ENCODE peak calls at places on chromosomes 7 and 10, in ten cellular contexts. T, O, K, J, I, F, N, X, Q and W are unnamed samples.

GRCh38 chr10:73887038-73888015 is 13.0 kb upstream of the CAMK2G start:
- DNase-seq in T (peak), O (peak), K (peak), J (peak), I (no peak), F (peak), N (peak), X (no peak), Q (no peak), W (peak)

GRCh38 chr10:112711366-112711765 is 238.7 kb upstream of the TCF7L2 start:
- DNase-seq in T (no peak), O (no peak), K (no peak), J (peak), I (no peak), F (no peak), N (no peak), X (no peak), Q (no peak), W (no peak)

GRCh38 chr7:101915000-101915399 is 97.6 kb downstream of the CUX1 start:
- DNase-seq in T (no peak), O (peak), K (no peak), J (no peak), I (no peak), F (no peak), N (peak), X (no peak), Q (no peak), W (no peak)

GRCh38 chr7:85014936-85015335 is 171.9 kb downstream of the SEMA3D start:
- DNase-seq in T (no peak), O (no peak), K (no peak), J (no peak), I (no peak), F (no peak), N (no peak), X (no peak), Q (peak), W (no peak)

GRCh38 chr10:7512487-7512886 is 101.7 kb upstream of the SFMBT2 start:
- DNase-seq in T (no peak), O (no peak), K (no peak), J (no peak), I (no peak), F (no peak), N (no peak), X (no peak), Q (peak), W (no peak)

GRCh38 chr7:80770061-80770460 is 131.6 kb downstream of the CD36 start:
- DNase-seq in T (no peak), O (no peak), K (no peak), J (no peak), I (no peak), F (no peak), N (no peak), X (no peak), Q (no peak), W (no peak)

GRCh38 chr10:100970914-100971811 is 1.9 kb downstream of the SEMA4G start:
- DNase-seq in T (peak), O (no peak), K (peak), J (no peak), I (no peak), F (peak), N (no peak), X (no peak), Q (peak), W (no peak)

GRCh38 chr10:70094287-70094686 is 38.3 kb downstream of the AIFM2 start:
- DNase-seq in T (no peak), O (no peak), K (no peak), J (no peak), I (no peak), F (no peak), N (no peak), X (no peak), Q (no peak), W (no peak)

GRCh38 chr7:27576360-27576944 is 86.2 kb downstream of the HIBADH start:
- DNase-seq in T (no peak), O (peak), K (no peak), J (no peak), I (no peak), F (no peak), N (no peak), X (no peak), Q (peak), W (no peak)

GRCh38 chr10:97169911-97170693 is 15.7 kb downstream of the SLIT1 start:
- DNase-seq in T (no peak), O (no peak), K (peak), J (no peak), I (no peak), F (peak), N (no peak), X (no peak), Q (no peak), W (peak)

GRCh38 chr7:135771961-135772638 is 23.5 kb upstream of the FAM180A start:
- DNase-seq in T (no peak), O (no peak), K (no peak), J (no peak), I (no peak), F (no peak), N (no peak), X (no peak), Q (no peak), W (no peak)

GRCh38 chr7:127047521-127047920 is 205.2 kb downstream of the GRM8 start:
- DNase-seq in T (no peak), O (no peak), K (no peak), J (no peak), I (no peak), F (no peak), N (no peak), X (no peak), Q (no peak), W (no peak)

GRCh38 chr7:108454674-108455523 is 1.3 kb downstream of the NRCAM start:
- DNase-seq in T (no peak), O (peak), K (no peak), J (no peak), I (no peak), F (no peak), N (no peak), X (no peak), Q (no peak), W (no peak)

GRCh38 chr10:77020426-77021040 is 617.1 kb downstream of the KCNMA1 start:
- DNase-seq in T (no peak), O (no peak), K (no peak), J (no peak), I (no peak), F (no peak), N (no peak), X (no peak), Q (no peak), W (no peak)

GRCh38 chr10:28790146-28790545 is 112.8 kb downstream of the BAMBI start:
- DNase-seq in T (no peak), O (no peak), K (no peak), J (no peak), I (no peak), F (no peak), N (no peak), X (no peak), Q (no peak), W (no peak)

GRCh38 chr7:18455644-18456043 is 39.9 kb upstream of the HDAC9 start:
- DNase-seq in T (no peak), O (no peak), K (no peak), J (no peak), I (no peak), F (no peak), N (no peak), X (no peak), Q (no peak), W (no peak)

GRCh38 chr10:27542812-27543211 is 38.7 kb downstream of the RAB18 start:
- DNase-seq in T (no peak), O (no peak), K (no peak), J (no peak), I (no peak), F (no peak), N (no peak), X (no peak), Q (no peak), W (no peak)

GRCh38 chr10:103841519-103841918 is 13.9 kb downstream of the SH3PXD2A start:
- DNase-seq in T (no peak), O (no peak), K (no peak), J (no peak), I (no peak), F (no peak), N (peak), X (no peak), Q (no peak), W (no peak)

GRCh38 chr10:118913825-118914224 is 115.7 kb upstream of the NANOS1 start:
- DNase-seq in T (no peak), O (no peak), K (no peak), J (peak), I (no peak), F (no peak), N (no peak), X (no peak), Q (peak), W (no peak)
- TF ChIP-seq CTCF in T (no peak), O (no peak), K (no peak), J (no peak), I (no peak), F (no peak), N (no peak), X (no peak), Q (peak), W (no peak)

DNA sequence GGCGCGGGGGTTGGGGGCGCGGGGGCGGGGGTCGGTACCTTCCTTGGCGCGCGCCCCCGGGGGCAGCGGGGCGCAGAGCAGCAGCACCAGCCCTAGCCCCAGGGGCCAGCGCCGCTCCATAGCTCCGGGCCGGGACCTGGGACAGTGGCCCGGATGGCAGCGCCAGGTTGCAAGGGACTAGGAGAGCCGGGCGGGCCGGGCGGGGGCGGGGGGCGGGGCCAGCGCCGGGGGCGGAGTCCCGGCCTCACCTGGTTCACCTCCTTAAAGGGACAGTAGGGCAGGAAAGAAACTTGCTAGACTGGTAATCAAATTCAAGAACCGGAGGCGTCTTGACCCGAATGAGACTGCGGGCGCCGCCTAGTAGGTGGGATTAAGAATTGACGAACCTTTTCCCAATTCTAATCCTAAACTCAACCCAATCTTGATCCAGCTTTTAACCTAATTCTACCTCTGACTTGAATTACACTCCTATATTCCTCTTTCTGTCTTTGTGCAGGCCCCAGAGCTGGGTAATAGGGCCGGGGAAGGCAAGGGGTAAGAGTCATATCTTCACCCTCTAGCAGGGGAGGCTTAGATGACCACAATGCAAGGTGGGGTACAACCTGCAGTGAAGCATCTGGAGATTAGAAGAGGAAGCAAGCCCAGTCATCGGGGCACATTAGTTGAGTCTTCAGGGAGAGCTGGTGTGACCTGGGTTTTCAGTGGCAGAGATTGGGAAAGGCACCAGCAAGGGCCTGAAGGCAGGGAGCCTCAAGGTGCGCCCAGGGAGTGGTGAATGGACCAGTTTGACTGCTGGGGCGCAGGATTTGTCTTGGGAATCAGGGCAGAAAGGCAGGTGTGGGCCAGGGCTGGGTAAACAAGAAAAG is at the start of gene EPHA1:
- DNase-seq in T (no peak), O (no peak), K (peak), J (no peak), I (no peak), F (peak), N (no peak), X (peak), Q (no peak), W (peak)
- TF ChIP-seq POLR2AphosphoS5 in T (no peak), O (no peak), K (no peak), J (no peak), I (no peak), F (peak), N (no peak), X (peak), Q (no peak), W (no peak)

DNA sequence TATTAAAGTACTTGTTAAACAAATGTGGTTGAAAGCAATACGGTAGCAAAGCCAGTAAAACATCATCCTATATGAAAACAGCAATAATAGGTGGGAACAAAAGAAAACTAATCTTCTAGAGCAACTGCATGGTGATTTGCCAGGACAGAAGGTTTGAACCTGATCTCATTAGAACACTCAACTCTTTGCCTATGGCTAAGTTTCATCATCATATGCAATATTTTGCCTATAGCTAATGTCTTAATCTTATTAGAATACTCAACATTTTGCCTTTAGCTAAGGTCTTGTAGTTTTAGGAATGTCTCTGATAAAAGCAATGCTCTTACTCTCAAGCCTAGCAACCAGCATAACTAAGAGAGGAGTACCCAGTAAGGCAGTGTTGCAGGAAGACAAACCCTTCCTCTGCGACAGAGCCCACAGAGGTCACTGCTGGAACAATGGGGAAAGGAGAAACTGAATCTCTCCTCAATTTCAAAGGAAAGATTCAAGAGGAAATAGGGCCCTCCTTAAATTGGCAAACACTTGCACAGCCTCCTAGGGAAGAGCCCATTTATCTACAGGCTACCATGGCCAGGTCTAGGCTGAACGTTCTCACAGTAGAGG is 38.3 kb downstream of the CADPS2 start:
- DNase-seq in T (no peak), O (no peak), K (no peak), J (no peak), I (no peak), F (no peak), N (no peak), X (no peak), Q (no peak), W (no peak)
- TF ChIP-seq EP300 in T (no peak), O (no peak), K (no peak), J (no peak), I (no peak), F (no peak), N (no peak), X (no peak), Q (no peak), W (no peak)

GRCh38 chr10:29926649-29927048 is 132.7 kb downstream of the JCAD start:
- DNase-seq in T (no peak), O (no peak), K (no peak), J (no peak), I (no peak), F (no peak), N (no peak), X (no peak), Q (no peak), W (no peak)
- TF ChIP-seq CTCF in T (no peak), O (peak), K (peak), J (peak), I (no peak), F (no peak), N (no peak), X (no peak), Q (peak), W (peak)

GRCh38 chr10:5396545-5396944 is 8.1 kb downstream of the TUBAL3 start:
- DNase-seq in T (no peak), O (no peak), K (no peak), J (no peak), I (no peak), F (no peak), N (no peak), X (no peak), Q (no peak), W (no peak)

GRCh38 chr10:5399332-5399731 is 5.3 kb downstream of the TUBAL3 start:
- DNase-seq in T (no peak), O (no peak), K (no peak), J (no peak), I (no peak), F (no peak), N (no peak), X (no peak), Q (no peak), W (no peak)

GRCh38 chr10:5404188-5405041 is at the start of gene TUBAL3:
- DNase-seq in T (no peak), O (no peak), K (peak), J (no peak), I (no peak), F (no peak), N (no peak), X (no peak), Q (no peak), W (no peak)

GRCh38 chr10:5402798-5403197 is 1.8 kb downstream of the TUBAL3 start:
- DNase-seq in T (no peak), O (no peak), K (peak), J (no peak), I (no peak), F (no peak), N (no peak), X (no peak), Q (no peak), W (no peak)

DNA sequence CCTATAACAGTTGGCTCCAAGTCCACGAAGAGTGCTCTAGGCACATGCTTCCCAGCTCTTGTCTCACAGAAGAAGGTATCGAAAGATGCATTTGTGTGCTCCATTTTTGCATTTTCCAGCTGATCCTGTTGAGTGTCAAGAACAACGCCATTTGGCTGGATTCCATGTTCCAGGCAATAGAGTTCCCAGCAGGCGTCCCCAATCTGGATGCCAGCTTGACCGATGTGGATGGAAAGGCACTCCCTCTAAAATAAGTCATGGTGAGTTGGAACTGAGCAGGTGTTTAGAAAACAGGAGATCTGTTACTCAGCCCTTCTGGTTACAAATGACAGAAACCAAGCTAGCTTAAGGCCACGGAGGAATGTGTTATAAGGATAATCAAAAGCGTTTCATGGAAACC is 3.8 kb downstream of the TUBAL3 start:
- DNase-seq in T (no peak), O (no peak), K (no peak), J (no peak), I (no peak), F (no peak), N (no peak), X (no peak), Q (no peak), W (no peak)
- TF ChIP-seq POLR2AphosphoS5 in T (no peak), O (no peak), K (no peak), J (no peak), I (no peak), F (peak), N (no peak), X (no peak), Q (no peak), W (no peak)

DNA sequence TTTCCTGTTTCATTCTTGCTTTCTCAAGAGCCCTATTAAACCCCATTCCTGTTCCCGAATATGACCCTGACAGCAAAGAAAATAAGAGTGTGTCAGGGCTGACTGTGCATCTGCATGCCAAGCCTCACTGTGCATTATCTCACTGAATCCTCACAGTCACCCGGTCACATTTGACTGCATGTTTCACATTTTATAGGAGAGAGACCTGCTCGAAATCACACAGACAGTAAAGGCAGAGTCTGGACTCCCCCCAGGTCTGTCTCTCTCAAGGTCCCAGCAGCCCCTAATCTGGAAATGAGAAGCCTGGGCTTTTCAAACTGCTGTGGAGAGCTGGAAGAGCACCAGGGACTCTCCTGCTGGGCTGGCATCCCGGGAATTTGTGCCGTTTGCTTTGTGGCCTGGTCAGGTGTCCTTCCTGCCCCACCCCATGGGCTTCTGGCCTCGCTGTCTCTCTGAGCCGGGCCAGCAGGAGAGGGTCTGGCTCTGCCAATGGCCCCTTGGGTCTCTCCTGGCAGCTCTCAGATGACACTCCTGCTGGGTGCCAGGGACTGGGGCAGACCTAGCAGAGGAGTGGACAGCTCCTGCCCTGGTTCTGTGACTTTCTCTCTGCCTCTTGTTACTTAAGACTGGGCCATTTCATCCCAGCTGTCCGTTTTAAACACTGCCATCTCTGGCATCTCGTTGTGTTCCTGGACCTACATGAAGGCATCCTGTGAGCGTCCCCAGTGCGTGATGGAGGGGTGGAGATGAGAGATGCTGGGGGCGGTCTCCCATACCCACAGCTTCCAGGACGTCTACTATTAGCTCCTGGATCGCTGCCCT is 173.6 kb downstream of the ARHGAP12 start:
- DNase-seq in T (peak), O (no peak), K (no peak), J (no peak), I (no peak), F (no peak), N (no peak), X (peak), Q (peak), W (no peak)
- TF ChIP-seq EP300 in T (no peak), O (no peak), K (no peak), J (no peak), I (no peak), F (no peak), N (no peak), X (peak), Q (no peak), W (no peak)

GRCh38 chr7:3943265-3943664 is 642.2 kb downstream of the SDK1 start:
- DNase-seq in T (no peak), O (no peak), K (peak), J (no peak), I (no peak), F (no peak), N (no peak), X (no peak), Q (no peak), W (no peak)
- TF ChIP-seq CTCF in T (no peak), O (no peak), K (no peak), J (no peak), I (no peak), F (no peak), N (no peak), X (no peak), Q (no peak), W (no peak)

GRCh38 chr10:78860260-78860914 is 208.4 kb upstream of the ZMIZ1 start:
- DNase-seq in T (no peak), O (no peak), K (no peak), J (peak), I (no peak), F (no peak), N (no peak), X (no peak), Q (no peak), W (no peak)

GRCh38 chr10:78861456-78862327 is 207.1 kb upstream of the ZMIZ1 start:
- DNase-seq in T (no peak), O (peak), K (no peak), J (peak), I (no peak), F (no peak), N (no peak), X (no peak), Q (no peak), W (no peak)

GRCh38 chr10:78863121-78863520 is 205.6 kb upstream of the ZMIZ1 start:
- DNase-seq in T (no peak), O (peak), K (no peak), J (peak), I (no peak), F (no peak), N (no peak), X (no peak), Q (no peak), W (no peak)

GRCh38 chr10:78863601-78864239 is 205.0 kb upstream of the ZMIZ1 start:
- DNase-seq in T (no peak), O (peak), K (no peak), J (peak), I (no peak), F (no peak), N (no peak), X (no peak), Q (no peak), W (no peak)

GRCh38 chr10:78862328-78862640 is 206.5 kb upstream of the ZMIZ1 start:
- DNase-seq in T (no peak), O (no peak), K (no peak), J (no peak), I (no peak), F (no peak), N (no peak), X (no peak), Q (no peak), W (no peak)
- TF ChIP-seq POLR2AphosphoS5 in T (no peak), O (no peak), K (no peak), J (no peak), I (no peak), F (no peak), N (no peak), X (no peak), Q (no peak), W (no peak)

DNA sequence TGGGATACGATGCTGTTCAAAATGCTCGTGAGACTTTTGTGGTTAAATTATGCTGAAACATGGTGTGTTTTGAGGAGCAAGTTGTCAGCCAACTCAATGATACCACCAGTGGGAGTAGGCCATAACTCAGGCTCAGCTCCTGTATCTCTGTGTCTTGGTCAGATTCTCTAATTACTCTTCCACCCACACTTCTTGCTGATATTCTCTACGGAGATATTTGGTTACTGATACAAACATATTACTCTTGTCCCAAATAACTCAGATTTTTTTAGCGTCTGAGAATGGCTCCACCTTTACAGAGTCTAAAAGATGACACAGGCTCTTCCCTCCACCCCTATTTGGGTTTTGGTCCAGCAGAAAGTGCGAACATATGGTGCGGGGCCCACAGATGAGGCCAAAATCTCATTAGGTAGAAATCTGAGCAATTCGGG is 168.9 kb downstream of the PKD1L1 start:
- DNase-seq in T (no peak), O (no peak), K (no peak), J (peak), I (no peak), F (no peak), N (no peak), X (no peak), Q (no peak), W (no peak)
- TF ChIP-seq EP300 in T (no peak), O (no peak), K (no peak), J (no peak), I (no peak), F (no peak), N (no peak), X (no peak), Q (no peak), W (no peak)